ENCODE peak calls at places on chromosomes 2 and 18, in seven cellular contexts. One of them, this sample, is unnamed.

GRCh38 chr2:25341031-25341727 is 546 bp downstream of the DNMT3A start:
- DNase-seq in HepG2: no peak
- DNase-seq in Jurkat, Clone E6-1: no peak
- DNase-seq in heart left ventricle: no peak
- DNase-seq in A549: no peak
- DNase-seq in aorta: no peak
- DNase-seq in suprapubic skin: no peak
- DNase-seq in this sample: peak

GRCh38 chr18:11124054-11124453 is 25.3 kb downstream of the PIEZO2 start:
- DNase-seq in HepG2: peak
- DNase-seq in Jurkat, Clone E6-1: no peak
- DNase-seq in heart left ventricle: no peak
- DNase-seq in A549: no peak
- DNase-seq in aorta: no peak
- DNase-seq in suprapubic skin: no peak
- DNase-seq in this sample: no peak

GRCh38 chr2:149924028-149924427 is 336.5 kb upstream of the MMADHC start:
- DNase-seq in HepG2: no peak
- DNase-seq in Jurkat, Clone E6-1: no peak
- DNase-seq in heart left ventricle: no peak
- DNase-seq in A549: peak
- DNase-seq in aorta: no peak
- DNase-seq in suprapubic skin: no peak
- DNase-seq in this sample: no peak

GRCh38 chr2:205024822-205025518 is 479.7 kb downstream of the PARD3B start:
- DNase-seq in HepG2: peak
- DNase-seq in Jurkat, Clone E6-1: no peak
- DNase-seq in heart left ventricle: no peak
- DNase-seq in A549: peak
- DNase-seq in aorta: peak
- DNase-seq in suprapubic skin: peak
- DNase-seq in this sample: no peak

GRCh38 chr2:100955226-100955625 is 46.9 kb upstream of the RPL31 start:
- DNase-seq in HepG2: no peak
- DNase-seq in Jurkat, Clone E6-1: no peak
- DNase-seq in heart left ventricle: no peak
- DNase-seq in A549: no peak
- DNase-seq in aorta: no peak
- DNase-seq in suprapubic skin: no peak
- DNase-seq in this sample: no peak

GRCh38 chr2:12452211-12452610 is 264.5 kb upstream of the TRIB2 start:
- DNase-seq in HepG2: no peak
- DNase-seq in Jurkat, Clone E6-1: no peak
- DNase-seq in heart left ventricle: no peak
- DNase-seq in A549: no peak
- DNase-seq in aorta: no peak
- DNase-seq in suprapubic skin: no peak
- DNase-seq in this sample: no peak

GRCh38 chr2:195094330-195094729 is 562.7 kb upstream of the SLC39A10 start:
- DNase-seq in HepG2: no peak
- DNase-seq in Jurkat, Clone E6-1: no peak
- DNase-seq in heart left ventricle: no peak
- DNase-seq in A549: no peak
- DNase-seq in aorta: no peak
- DNase-seq in suprapubic skin: no peak
- DNase-seq in this sample: no peak

GRCh38 chr2:43874776-43875451 is 36.1 kb downstream of the ABCG8 start:
- DNase-seq in HepG2: no peak
- DNase-seq in Jurkat, Clone E6-1: no peak
- DNase-seq in heart left ventricle: no peak
- DNase-seq in A549: no peak
- DNase-seq in aorta: no peak
- DNase-seq in suprapubic skin: no peak
- DNase-seq in this sample: no peak

GRCh38 chr2:9770308-9771100 is 72.8 kb upstream of the TAF1B start:
- DNase-seq in HepG2: peak
- DNase-seq in Jurkat, Clone E6-1: peak
- DNase-seq in heart left ventricle: peak
- DNase-seq in A549: peak
- DNase-seq in aorta: no peak
- DNase-seq in suprapubic skin: peak
- DNase-seq in this sample: no peak

GRCh38 chr2:11466307-11467125 is 555 bp upstream of the E2F6 start:
- DNase-seq in HepG2: no peak
- DNase-seq in Jurkat, Clone E6-1: no peak
- DNase-seq in heart left ventricle: no peak
- DNase-seq in A549: peak
- DNase-seq in aorta: peak
- DNase-seq in suprapubic skin: no peak
- DNase-seq in this sample: peak

GRCh38 chr18:59835656-59836379 is 64.0 kb upstream of the PMAIP1 start:
- DNase-seq in HepG2: no peak
- DNase-seq in Jurkat, Clone E6-1: no peak
- DNase-seq in heart left ventricle: no peak
- DNase-seq in A549: no peak
- DNase-seq in aorta: no peak
- DNase-seq in suprapubic skin: no peak
- DNase-seq in this sample: no peak

GRCh38 chr18:23812566-23813440 is 123.5 kb downstream of the LAMA3 start:
- DNase-seq in HepG2: no peak
- DNase-seq in Jurkat, Clone E6-1: no peak
- DNase-seq in heart left ventricle: no peak
- DNase-seq in A549: peak
- DNase-seq in aorta: no peak
- DNase-seq in suprapubic skin: no peak
- DNase-seq in this sample: no peak

DNA sequence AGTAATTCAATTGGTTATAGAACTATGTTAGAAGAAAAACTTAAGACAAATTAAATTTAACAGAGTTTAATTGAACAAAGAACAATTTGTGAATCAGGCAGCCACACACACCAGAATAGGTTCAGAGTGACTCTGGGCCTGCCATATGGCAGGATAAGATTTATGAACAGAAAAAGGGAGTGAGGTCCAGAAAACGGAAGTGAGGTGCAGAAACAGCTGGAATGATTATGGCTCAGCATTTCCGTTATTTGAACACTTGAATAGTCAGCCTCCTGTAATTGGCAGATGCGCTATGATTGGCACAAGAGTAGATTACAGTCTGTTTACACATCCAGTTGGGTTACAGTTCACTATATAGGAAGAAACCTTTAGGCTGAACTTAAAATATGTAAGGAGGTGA is 99.0 kb downstream of the MBD2 start:
- DNase-seq in HepG2: no peak
- DNase-seq in Jurkat, Clone E6-1: no peak
- DNase-seq in heart left ventricle: no peak
- DNase-seq in A549: no peak
- DNase-seq in aorta: no peak
- DNase-seq in suprapubic skin: no peak
- DNase-seq in this sample: no peak
- H3K4me3 ChIP-seq in HepG2: no peak
- H3K4me3 ChIP-seq in Jurkat, Clone E6-1: no peak
- H3K4me3 ChIP-seq in heart left ventricle: no peak
- H3K4me3 ChIP-seq in A549: no peak
- H3K4me3 ChIP-seq in aorta: no peak
- H3K4me3 ChIP-seq in suprapubic skin: no peak
- H3K4me3 ChIP-seq in this sample: no peak

GRCh38 chr2:88198308-88198707 is 28.2 kb downstream of the THNSL2 start:
- DNase-seq in HepG2: no peak
- DNase-seq in Jurkat, Clone E6-1: no peak
- DNase-seq in heart left ventricle: no peak
- DNase-seq in A549: no peak
- DNase-seq in aorta: no peak
- DNase-seq in suprapubic skin: no peak
- DNase-seq in this sample: no peak

GRCh38 chr2:88196490-88197087 is 26.4 kb downstream of the THNSL2 start:
- DNase-seq in HepG2: no peak
- DNase-seq in Jurkat, Clone E6-1: no peak
- DNase-seq in heart left ventricle: no peak
- DNase-seq in A549: no peak
- DNase-seq in aorta: no peak
- DNase-seq in suprapubic skin: no peak
- DNase-seq in this sample: no peak

GRCh38 chr2:88201811-88202169 is 31.6 kb downstream of the THNSL2 start:
- DNase-seq in HepG2: no peak
- DNase-seq in Jurkat, Clone E6-1: no peak
- DNase-seq in heart left ventricle: no peak
- DNase-seq in A549: no peak
- DNase-seq in aorta: no peak
- DNase-seq in suprapubic skin: peak
- DNase-seq in this sample: no peak

GRCh38 chr2:88197732-88198131 is 27.6 kb downstream of the THNSL2 start:
- DNase-seq in HepG2: no peak
- DNase-seq in Jurkat, Clone E6-1: no peak
- DNase-seq in heart left ventricle: no peak
- DNase-seq in A549: no peak
- DNase-seq in aorta: no peak
- DNase-seq in suprapubic skin: no peak
- DNase-seq in this sample: no peak

GRCh38 chr2:88199912-88200682 is 30.0 kb downstream of the THNSL2 start:
- DNase-seq in HepG2: peak
- DNase-seq in Jurkat, Clone E6-1: no peak
- DNase-seq in heart left ventricle: no peak
- DNase-seq in A549: no peak
- DNase-seq in aorta: peak
- DNase-seq in suprapubic skin: no peak
- DNase-seq in this sample: peak
- H3K4me3 ChIP-seq in HepG2: peak
- H3K4me3 ChIP-seq in Jurkat, Clone E6-1: no peak
- H3K4me3 ChIP-seq in heart left ventricle: no peak
- H3K4me3 ChIP-seq in A549: peak
- H3K4me3 ChIP-seq in aorta: no peak
- H3K4me3 ChIP-seq in suprapubic skin: no peak
- H3K4me3 ChIP-seq in this sample: no peak

GRCh38 chr2:152099655-152100050 is 809 bp upstream of the CACNB4 start:
- DNase-seq in HepG2: no peak
- DNase-seq in Jurkat, Clone E6-1: no peak
- DNase-seq in heart left ventricle: no peak
- DNase-seq in A549: peak
- DNase-seq in aorta: no peak
- DNase-seq in suprapubic skin: no peak
- DNase-seq in this sample: no peak
- H3K4me3 ChIP-seq in HepG2: peak
- H3K4me3 ChIP-seq in Jurkat, Clone E6-1: peak
- H3K4me3 ChIP-seq in heart left ventricle: peak
- H3K4me3 ChIP-seq in A549: peak
- H3K4me3 ChIP-seq in aorta: peak
- H3K4me3 ChIP-seq in suprapubic skin: peak
- H3K4me3 ChIP-seq in this sample: peak

GRCh38 chr2:44942304-44943030 is 965 bp downstream of the SIX3 start:
- DNase-seq in HepG2: no peak
- DNase-seq in Jurkat, Clone E6-1: peak
- DNase-seq in heart left ventricle: no peak
- DNase-seq in A549: no peak
- DNase-seq in aorta: no peak
- DNase-seq in suprapubic skin: no peak
- DNase-seq in this sample: peak
- H3K4me3 ChIP-seq in HepG2: no peak
- H3K4me3 ChIP-seq in Jurkat, Clone E6-1: peak
- H3K4me3 ChIP-seq in heart left ventricle: peak
- H3K4me3 ChIP-seq in A549: no peak
- H3K4me3 ChIP-seq in aorta: no peak
- H3K4me3 ChIP-seq in suprapubic skin: peak
- H3K4me3 ChIP-seq in this sample: peak

GRCh38 chr18:13849791-13850190 is 25.8 kb downstream of the MC5R start:
- DNase-seq in HepG2: no peak
- DNase-seq in Jurkat, Clone E6-1: no peak
- DNase-seq in heart left ventricle: no peak
- DNase-seq in A549: no peak
- DNase-seq in aorta: no peak
- DNase-seq in suprapubic skin: no peak
- DNase-seq in this sample: no peak
- H3K4me3 ChIP-seq in HepG2: no peak
- H3K4me3 ChIP-seq in Jurkat, Clone E6-1: no peak
- H3K4me3 ChIP-seq in heart left ventricle: no peak
- H3K4me3 ChIP-seq in A549: no peak
- H3K4me3 ChIP-seq in aorta: no peak
- H3K4me3 ChIP-seq in suprapubic skin: no peak
- H3K4me3 ChIP-seq in this sample: no peak

GRCh38 chr2:181861379-181861778 is 30.2 kb upstream of the ITPRID2 start:
- DNase-seq in HepG2: no peak
- DNase-seq in Jurkat, Clone E6-1: no peak
- DNase-seq in heart left ventricle: no peak
- DNase-seq in A549: no peak
- DNase-seq in aorta: no peak
- DNase-seq in suprapubic skin: no peak
- DNase-seq in this sample: no peak
- H3K4me3 ChIP-seq in HepG2: no peak
- H3K4me3 ChIP-seq in Jurkat, Clone E6-1: no peak
- H3K4me3 ChIP-seq in heart left ventricle: no peak
- H3K4me3 ChIP-seq in A549: no peak
- H3K4me3 ChIP-seq in aorta: no peak
- H3K4me3 ChIP-seq in suprapubic skin: no peak
- H3K4me3 ChIP-seq in this sample: no peak